ENCODE peak calls at places on chromosome 6, in seven cellular contexts. V is activated gamma-delta T cell treated with Interleukin-2 at 50 U/mL for 16 hours; S is psoas muscle; E is breast epithelium; P is H7; Y is iPS DF 6.9; F is stimulated activated CD4-positive, alpha-beta T cell treated with anti-CD3 and anti-CD28 coated beads, Interleukin-1b, Interleukin-23, amount 100 ng/mL, for 24 hours. I is an unnamed sample.

GRCh38 chr6:89286516-89286915 is 28.6 kb downstream of the GABRR2 start:
- DNase-seq in V (no peak), S (no peak), E (no peak), P (no peak), Y (no peak), F (no peak), I (no peak)

GRCh38 chr6:155493694-155494143 is 38.1 kb upstream of the NOX3 start:
- DNase-seq in V (no peak), S (no peak), E (no peak), P (no peak), Y (no peak), F (peak), I (no peak)

GRCh38 chr6:43517503-43518357 is 841 bp downstream of the POLR1C start:
- DNase-seq in V (no peak), S (no peak), E (no peak), P (peak), Y (no peak), F (no peak), I (no peak)

GRCh38 chr6:73985891-73986290 is 289.9 kb downstream of the CD109 start:
- DNase-seq in V (no peak), S (no peak), E (no peak), P (peak), Y (no peak), F (no peak), I (no peak)

GRCh38 chr6:53861543-53861942 is 66.7 kb downstream of the LRRC1 start:
- DNase-seq in V (no peak), S (no peak), E (no peak), P (no peak), Y (no peak), F (no peak), I (no peak)

GRCh38 chr6:29739882-29740261 is 16.6 kb downstream of the HLA-F start:
- DNase-seq in V (no peak), S (no peak), E (no peak), P (no peak), Y (no peak), F (no peak), I (no peak)

GRCh38 chr6:169959129-169960002 is 207.9 kb downstream of the ERMARD start:
- DNase-seq in V (peak), S (no peak), E (peak), P (peak), Y (no peak), F (no peak), I (no peak)

GRCh38 chr6:87259791-87260190 is 62.6 kb upstream of the SMIM8 start:
- DNase-seq in V (no peak), S (no peak), E (no peak), P (no peak), Y (no peak), F (no peak), I (no peak)

GRCh38 chr6:44071670-44072451 is 55.4 kb downstream of the MRPL14 start:
- DNase-seq in V (no peak), S (no peak), E (no peak), P (no peak), Y (no peak), F (no peak), I (no peak)

GRCh38 chr6:20367716-20368485 is 33.8 kb upstream of the E2F3 start:
- DNase-seq in V (no peak), S (no peak), E (no peak), P (no peak), Y (no peak), F (no peak), I (no peak)

GRCh38 chr6:46848684-46849360 is 55.6 kb downstream of the MEP1A start:
- DNase-seq in V (peak), S (peak), E (peak), P (peak), Y (peak), F (peak), I (peak)

GRCh38 chr6:132780770-132781371 is 17.6 kb downstream of the SLC18B1 start:
- DNase-seq in V (no peak), S (no peak), E (no peak), P (no peak), Y (no peak), F (no peak), I (no peak)

GRCh38 chr6:52306972-52307849 is 22.7 kb upstream of the MCM3 start:
- DNase-seq in V (no peak), S (no peak), E (no peak), P (peak), Y (no peak), F (no peak), I (no peak)

GRCh38 chr6:20154778-20155177 is 57.5 kb downstream of the MBOAT1 start:
- DNase-seq in V (no peak), S (no peak), E (no peak), P (no peak), Y (no peak), F (no peak), I (no peak)

GRCh38 chr6:25107218-25107617 is 171.5 kb upstream of the RIPOR2 start:
- DNase-seq in V (no peak), S (no peak), E (no peak), P (no peak), Y (no peak), F (no peak), I (no peak)

GRCh38 chr6:48733581-48733980 is 622.6 kb upstream of the PTCHD4 start:
- DNase-seq in V (no peak), S (no peak), E (no peak), P (no peak), Y (no peak), F (no peak), I (no peak)

GRCh38 chr6:6176132-6176531 is 144.3 kb downstream of the F13A1 start:
- DNase-seq in V (no peak), S (no peak), E (no peak), P (no peak), Y (no peak), F (no peak), I (no peak)

I was measured in testis.